ENCODE peak calls at places on chromosome 11, in five cellular contexts. Z, G, X, H and I are unnamed samples.

GRCh38 chr11:17972987-17973386 is 39.9 kb downstream of the SERGEF start:
- DNase-seq in Z (peak), G (peak), X (no peak), H (no peak), I (peak)

GRCh38 chr11:1772270-1773130 is 8.8 kb upstream of the CTSD start:
- DNase-seq in Z (peak), G (no peak), X (no peak), H (peak), I (peak)

GRCh38 chr11:62879150-62879549 is 1.5 kb upstream of the SLC3A2 start:
- DNase-seq in Z (peak), G (no peak), X (no peak), H (no peak), I (no peak)

GRCh38 chr11:80362578-80362977 is 921.7 kb upstream of the TENM4 start:
- DNase-seq in Z (no peak), G (no peak), X (no peak), H (no peak), I (peak)

GRCh38 chr11:35404397-35404775 is 15.0 kb downstream of the SLC1A2 start:
- DNase-seq in Z (peak), G (peak), X (no peak), H (no peak), I (peak)

GRCh38 chr11:103541186-103541795 is 432.1 kb downstream of the DYNC2H1 start:
- DNase-seq in Z (no peak), G (no peak), X (no peak), H (no peak), I (no peak)

GRCh38 chr11:68942751-68943271 is 38.0 kb downstream of the MRGPRD start:
- DNase-seq in Z (no peak), G (no peak), X (no peak), H (no peak), I (no peak)

GRCh38 chr11:67638535-67639437 is 777 bp downstream of the TBX10 start:
- DNase-seq in Z (no peak), G (no peak), X (no peak), H (peak), I (no peak)

GRCh38 chr11:42407379-42407778 is 904.4 kb upstream of the API5 start:
- DNase-seq in Z (peak), G (no peak), X (no peak), H (no peak), I (peak)

GRCh38 chr11:18322818-18323570 is 627 bp downstream of the GTF2H1 start:
- DNase-seq in Z (no peak), G (no peak), X (no peak), H (no peak), I (no peak)

GRCh38 chr11:131537196-131537595 is 166.8 kb downstream of the NTM start:
- DNase-seq in Z (no peak), G (no peak), X (no peak), H (no peak), I (no peak)

GRCh38 chr11:32225491-32226285 is 134.8 kb downstream of the RCN1 start:
- DNase-seq in Z (no peak), G (no peak), X (no peak), H (no peak), I (no peak)

GRCh38 chr11:106990322-106990721 is 28.0 kb downstream of the GUCY1A2 start:
- DNase-seq in Z (no peak), G (peak), X (no peak), H (no peak), I (no peak)

GRCh38 chr11:95668113-95668512 is 121.5 kb downstream of the FAM76B start:
- DNase-seq in Z (no peak), G (no peak), X (no peak), H (no peak), I (no peak)

GRCh38 chr11:134504146-134504905 is 92.3 kb upstream of the B3GAT1 start:
- DNase-seq in Z (no peak), G (no peak), X (no peak), H (no peak), I (no peak)

GRCh38 chr11:22234743-22235142 is 41.9 kb downstream of the ANO5 start:
- DNase-seq in Z (no peak), G (no peak), X (no peak), H (no peak), I (no peak)

GRCh38 chr11:6615882-6616585 is 3.2 kb downstream of the TPP1 start:
- DNase-seq in Z (no peak), G (no peak), X (no peak), H (no peak), I (no peak)

GRCh38 chr11:1233351-1234053 is 10.6 kb downstream of the MUC5B start:
- DNase-seq in Z (no peak), G (peak), X (no peak), H (peak), I (peak)

GRCh38 chr11:124784051-124784450 is 16.2 kb downstream of the MSANTD2 start:
- DNase-seq in Z (no peak), G (no peak), X (no peak), H (no peak), I (no peak)

GRCh38 chr11:35390737-35391682 is 28.3 kb downstream of the SLC1A2 start:
- DNase-seq in Z (peak), G (no peak), X (no peak), H (peak), I (peak)

GRCh38 chr11:122882809-122883681 is 486 bp downstream of the JHY start:
- DNase-seq in Z (peak), G (peak), X (no peak), H (peak), I (peak)

GRCh38 chr11:111047376-111047775 is 198.1 kb upstream of the POU2AF2 start:
- DNase-seq in Z (no peak), G (no peak), X (no peak), H (no peak), I (no peak)

GRCh38 chr11:16000065-16000464 is 356.3 kb downstream of the SOX6 start:
- DNase-seq in Z (peak), G (no peak), X (no peak), H (no peak), I (no peak)

GRCh38 chr11:44573333-44573732 is 7.9 kb downstream of the CD82 start:
- DNase-seq in Z (no peak), G (no peak), X (no peak), H (no peak), I (no peak)

DNA sequence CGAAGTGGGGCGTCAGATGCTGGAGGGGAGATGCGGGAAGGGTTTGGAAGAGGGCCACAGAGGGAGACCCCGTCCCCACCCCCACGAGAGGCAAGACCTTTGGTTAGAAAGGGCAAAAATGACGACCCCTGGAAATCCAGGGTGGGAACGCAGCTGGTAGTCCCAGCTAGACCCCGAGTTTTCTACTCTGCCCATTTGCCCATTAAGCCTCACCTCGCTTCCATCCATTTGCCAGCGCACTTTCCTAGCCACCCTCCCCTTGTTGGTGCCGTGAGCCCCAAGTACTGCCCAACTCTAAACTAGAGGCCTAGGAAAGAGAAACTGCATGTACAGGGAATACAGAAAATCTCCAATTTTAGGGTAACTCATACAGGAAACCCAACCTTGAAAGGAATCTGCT is 370 bp downstream of the DDX25 start:
- DNase-seq in Z (no peak), G (no peak), X (no peak), H (no peak), I (no peak)
- H3K4me3 ChIP-seq in Z (no peak), G (peak), X (peak), H (no peak), I (no peak)

GRCh38 chr11:65439331-65440181 is 17.0 kb downstream of the NEAT1 start:
- DNase-seq in Z (peak), G (no peak), X (peak), H (no peak), I (peak)

GRCh38 chr11:65436412-65437032 is 13.9 kb downstream of the NEAT1 start:
- DNase-seq in Z (peak), G (no peak), X (peak), H (no peak), I (peak)

GRCh38 chr11:65437436-65438227 is 15.0 kb downstream of the NEAT1 start:
- DNase-seq in Z (peak), G (no peak), X (peak), H (no peak), I (no peak)

GRCh38 chr11:65440831-65441499 is 18.4 kb downstream of the NEAT1 start:
- DNase-seq in Z (peak), G (no peak), X (peak), H (no peak), I (peak)

GRCh38 chr11:65438257-65439151 is 15.9 kb downstream of the NEAT1 start:
- DNase-seq in Z (peak), G (no peak), X (no peak), H (no peak), I (no peak)
- H3K4me3 ChIP-seq in Z (no peak), G (no peak), X (no peak), H (no peak), I (no peak)

DNA sequence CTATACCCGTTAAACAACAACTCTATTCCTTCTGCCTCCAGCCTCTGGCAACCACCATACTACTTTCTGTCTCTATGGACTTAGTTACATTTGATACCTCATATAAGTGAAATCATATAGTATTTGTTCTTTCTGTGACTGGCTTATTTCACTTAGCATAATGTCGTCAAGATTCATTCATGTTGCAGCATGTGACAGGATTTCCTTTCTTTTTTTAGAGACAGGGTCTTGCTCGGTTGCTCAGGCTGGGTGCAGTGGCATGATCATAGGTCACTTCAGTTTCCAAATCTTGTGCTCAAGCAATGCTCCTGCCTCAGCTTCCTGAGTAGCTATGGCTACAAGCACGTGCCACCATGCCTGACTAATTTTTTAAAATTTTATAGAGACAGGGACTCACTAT is 29.4 kb upstream of the SORL1 start:
- DNase-seq in Z (no peak), G (no peak), X (no peak), H (no peak), I (no peak)
- H3K4me3 ChIP-seq in Z (no peak), G (no peak), X (no peak), H (no peak), I (no peak)

DNA sequence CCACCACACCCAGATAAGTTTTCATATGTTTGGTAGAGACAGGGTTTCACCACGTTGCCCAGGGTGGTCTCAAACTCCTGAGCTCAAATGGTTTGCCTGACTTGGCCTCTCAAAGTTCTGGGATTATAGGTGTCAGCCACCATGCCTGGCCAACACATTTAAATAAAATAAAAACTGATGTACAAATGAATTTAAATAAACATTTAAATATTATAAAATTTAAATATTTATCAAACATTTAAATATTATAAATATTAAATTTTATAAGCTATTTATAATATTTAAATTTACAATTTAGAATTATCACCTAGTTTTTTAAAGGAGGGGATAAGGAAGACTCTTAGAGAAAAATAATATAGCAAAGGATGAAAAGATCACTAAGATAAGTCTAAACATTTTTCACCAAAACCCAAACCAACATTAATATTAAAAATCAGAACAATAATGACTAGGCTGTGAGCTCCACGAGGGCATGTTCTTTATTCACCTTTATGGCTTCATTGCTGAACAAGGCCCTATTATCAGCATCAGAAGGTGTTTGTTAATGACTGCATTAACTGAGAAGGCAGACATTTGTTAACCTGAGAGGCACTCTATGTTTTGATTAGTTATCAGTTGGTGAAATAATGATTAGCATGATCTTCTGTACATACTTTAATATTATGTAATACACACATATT is 7.2 kb downstream of the IL18 start:
- DNase-seq in Z (no peak), G (no peak), X (no peak), H (no peak), I (no peak)
- H3K4me3 ChIP-seq in Z (no peak), G (no peak), X (no peak), H (no peak), I (peak)

DNA sequence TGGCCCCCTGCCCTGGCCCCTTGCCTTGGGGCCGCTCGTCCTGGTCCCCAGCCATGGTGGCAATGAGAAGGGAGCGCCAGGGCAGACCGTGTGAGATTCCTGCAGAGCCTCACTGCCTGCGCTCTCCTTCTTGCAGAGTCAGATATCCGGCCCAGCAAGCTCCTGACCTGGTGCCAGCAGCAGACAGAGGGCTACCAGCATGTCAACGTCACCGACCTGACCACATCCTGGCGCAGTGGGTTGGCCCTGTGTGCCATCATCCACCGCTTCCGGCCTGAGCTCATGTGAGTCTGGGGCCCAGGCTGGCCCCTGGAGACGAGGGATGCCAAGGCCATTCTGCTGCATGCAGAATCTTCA is 114.1 kb downstream of the MICAL2 start:
- DNase-seq in Z (peak), G (peak), X (peak), H (peak), I (peak)
- H3K4me3 ChIP-seq in Z (no peak), G (no peak), X (no peak), H (no peak), I (no peak)

DNA sequence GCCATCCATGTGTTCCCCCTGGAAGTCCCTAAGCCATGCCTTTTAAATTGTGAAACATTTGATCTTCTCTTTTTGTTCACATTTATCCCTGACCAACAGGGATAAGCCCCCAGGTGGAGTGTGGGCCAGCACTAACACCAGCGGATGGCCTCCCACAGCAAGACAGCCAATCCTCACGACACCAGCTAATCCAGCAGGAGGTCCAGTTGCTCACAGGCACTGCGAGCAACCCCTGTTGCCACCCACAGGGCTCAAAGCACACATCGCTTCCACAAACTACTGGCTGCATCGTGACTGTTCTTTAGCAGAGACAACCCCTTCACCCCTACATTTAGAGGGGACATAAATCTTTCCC is 2.0 kb downstream of the PCSK7 start:
- DNase-seq in Z (no peak), G (no peak), X (no peak), H (no peak), I (no peak)
- H3K4me3 ChIP-seq in Z (no peak), G (no peak), X (no peak), H (no peak), I (peak)

GRCh38 chr11:94545641-94546470 is 2.1 kb downstream of the FUT4 start:
- DNase-seq in Z (no peak), G (no peak), X (no peak), H (no peak), I (no peak)
- H3K4me3 ChIP-seq in Z (peak), G (peak), X (peak), H (peak), I (peak)

DNA sequence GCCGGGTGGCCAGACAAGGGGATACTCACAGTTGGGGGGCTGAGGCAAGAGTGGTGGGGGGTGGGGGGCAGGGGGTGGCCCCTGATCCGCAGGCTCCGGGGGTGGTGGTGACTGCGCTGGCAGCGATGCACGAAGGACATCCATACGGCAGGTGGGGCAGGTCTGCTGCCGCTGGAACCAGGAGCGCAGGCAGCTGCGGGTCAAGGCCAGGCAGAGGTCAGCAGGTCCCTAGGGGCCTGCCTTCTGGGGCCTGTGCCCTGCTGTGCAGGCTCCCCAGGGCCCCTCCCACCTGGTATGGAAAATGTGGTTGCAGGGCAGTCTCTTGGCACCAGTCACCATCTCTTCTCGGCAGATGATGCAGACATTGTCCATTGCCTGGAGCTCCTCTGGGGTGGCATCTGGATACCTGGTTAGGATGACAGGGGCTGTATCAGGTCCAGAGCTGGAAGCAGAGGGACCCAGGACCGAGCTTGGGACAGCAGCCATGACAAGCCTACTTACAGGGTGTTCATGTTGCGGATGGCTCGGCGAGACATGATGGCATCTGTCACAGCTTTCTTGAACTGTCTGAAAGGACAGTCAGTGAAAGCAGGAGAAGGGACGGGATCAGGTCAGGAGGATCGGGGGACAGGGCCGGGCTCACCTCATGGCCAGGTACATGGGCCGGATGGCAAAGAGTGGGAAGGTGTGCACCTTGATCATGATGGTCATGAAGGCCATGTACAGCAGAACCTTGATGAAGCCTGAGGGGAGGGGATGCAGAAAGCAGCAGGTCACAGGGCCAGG is 3.5 kb downstream of the SYVN1 start:
- DNase-seq in Z (no peak), G (no peak), X (no peak), H (no peak), I (no peak)
- H3K4me3 ChIP-seq in Z (no peak), G (no peak), X (no peak), H (no peak), I (no peak)